ENCODE peak calls at places on chromosome 14, in four cellular contexts. C is T-helper 2 cell; J is activated CD4-positive, alpha-beta T cell treated with anti-CD3 and anti-CD28 coated beads, Interleukin-2, amount 50 U/mL, for 48 hours; M is activated T-cell treated with anti-CD3 and anti-CD28 coated beads for 48 hours. H is an unnamed sample.

GRCh38 chr14:71594828-71595227 is 337.4 kb upstream of the RGS6 start:
- DNase-seq in J (no peak), M (no peak), C (no peak), H (no peak)

GRCh38 chr14:21505009-21505553 is 6.1 kb downstream of the METTL3 start:
- DNase-seq in M (no peak), J (peak), C (no peak), H (no peak)

GRCh38 chr14:54475911-54476310 is 12.9 kb downstream of the GMFB start:
- DNase-seq in C (no peak), J (no peak), M (no peak), H (no peak)

GRCh38 chr14:95489163-95489887 is 27.1 kb downstream of the SYNE3 start:
- DNase-seq in J (no peak), C (no peak), M (no peak), H (no peak)

GRCh38 chr14:79134346-79134745 is 964.2 kb downstream of the NRXN3 start:
- DNase-seq in C (no peak), J (no peak), M (no peak), H (no peak)

GRCh38 chr14:61296707-61297502 is 15.8 kb upstream of the TMEM30B start:
- DNase-seq in C (no peak), J (no peak), M (no peak), H (no peak)

GRCh38 chr14:40987481-40987880 is 619.2 kb upstream of the LRFN5 start:
- DNase-seq in J (no peak), C (no peak), M (no peak), H (no peak)

GRCh38 chr14:79016828-79017505 is 846.8 kb downstream of the NRXN3 start:
- DNase-seq in C (no peak), M (no peak), J (no peak), H (no peak)

GRCh38 chr14:70664698-70665447 is 23.2 kb downstream of the TTC9 start:
- DNase-seq in M (no peak), J (no peak), C (no peak), H (no peak)

GRCh38 chr14:54653764-54654469 is 87.0 kb downstream of the SAMD4A start:
- DNase-seq in J (no peak), C (no peak), M (no peak), H (no peak)

H was measured in effector CD8-positive, alpha-beta T cell.